ENCODE peak calls at places on chromosome 5, in eight cellular contexts. Z is HT1080, A is endothelial cell, Y is IMR-90, K is NCI-H345, M is left ventricle myocardium inferior, S is KG1, W is GM04503. C is an unnamed sample.
A peak's percentile ranks its signal among the peaks of the same experiment; 100 is the strongest.

GRCh38 chr5:43432486-43433365 is 20.5 kb upstream of the CCL28 start:
- DNase-seq in Z (peak; percentile 77), A (no peak), Y (peak; percentile 52), K (peak; percentile 62), M (peak; percentile 66), S (peak; percentile 4), W (peak; percentile 67), C (peak; percentile 22)

GRCh38 chr5:131959906-131960305 is 14.4 kb upstream of the MEIKIN start:
- DNase-seq in Z (no peak), A (no peak), Y (no peak), K (no peak), M (no peak), S (no peak), W (no peak), C (peak; percentile 23)

GRCh38 chr5:72835633-72836032 is 19.2 kb downstream of the TNPO1 start:
- DNase-seq in Z (no peak), A (no peak), Y (no peak), K (no peak), M (no peak), S (no peak), W (no peak), C (no peak)

GRCh38 chr5:170293273-170293672 is 4.3 kb downstream of the LCP2 start:
- DNase-seq in Z (no peak), A (no peak), Y (no peak), K (no peak), M (no peak), S (peak; percentile 65), W (no peak), C (peak; percentile 55)

GRCh38 chr5:107359033-107359915 is 311.5 kb downstream of the EFNA5 start:
- DNase-seq in Z (peak; percentile 54), A (no peak), Y (peak; percentile 59), K (no peak), M (no peak), S (no peak), W (no peak), C (no peak)

GRCh38 chr5:53418844-53419243 is 61.6 kb upstream of the FST start:
- DNase-seq in Z (peak; percentile 97), A (no peak), Y (peak; percentile 99), K (no peak), M (no peak), S (no peak), W (peak; percentile 93), C (no peak)

GRCh38 chr5:115241881-115242642 is 20.6 kb downstream of the PGGT1B start:
- DNase-seq in Z (no peak), A (no peak), Y (peak; percentile 34), K (no peak), M (no peak), S (no peak), W (no peak), C (no peak)

GRCh38 chr5:96342581-96342980 is 90.5 kb downstream of the PCSK1 start:
- DNase-seq in Z (no peak), A (no peak), Y (no peak), K (no peak), M (no peak), S (no peak), W (no peak), C (no peak)

GRCh38 chr5:35902032-35902681 is 36.3 kb downstream of the CAPSL start:
- DNase-seq in Z (peak; percentile 74), A (no peak), Y (peak; percentile 62), K (no peak), M (no peak), S (no peak), W (no peak), C (no peak)

GRCh38 chr5:169350016-169350415 is 49.1 kb upstream of the SLIT3 start:
- DNase-seq in Z (peak; percentile 92), A (no peak), Y (peak; percentile 53), K (no peak), M (no peak), S (no peak), W (peak; percentile 60), C (no peak)

GRCh38 chr5:3595102-3595961 is at the start of gene IRX1:
- DNase-seq in Z (no peak), A (no peak), Y (no peak), K (peak; percentile 33), M (no peak), S (no peak), W (no peak), C (no peak)

GRCh38 chr5:39775458-39776365 is 350.9 kb upstream of the DAB2 start:
- DNase-seq in Z (peak; percentile 63), A (no peak), Y (peak; percentile 92), K (no peak), M (no peak), S (no peak), W (peak; percentile 66), C (no peak)

GRCh38 chr5:141848771-141849370 is 29.3 kb downstream of the PCDH1 start:
- DNase-seq in Z (peak; percentile 97), A (peak; percentile 64), Y (peak; percentile 66), K (no peak), M (peak; percentile 60), S (no peak), W (no peak), C (peak; percentile 73)

GRCh38 chr5:133924221-133924920 is 44.1 kb downstream of the C5orf15 start:
- DNase-seq in Z (no peak), A (no peak), Y (no peak), K (peak; percentile 46), M (no peak), S (no peak), W (no peak), C (no peak)

GRCh38 chr5:74576941-74577456 is 63.5 kb downstream of the ENC1 start:
- DNase-seq in Z (no peak), A (no peak), Y (peak; percentile 58), K (no peak), M (no peak), S (no peak), W (peak; percentile 34), C (no peak)

GRCh38 chr5:78546597-78546996 is 102.0 kb downstream of the LHFPL2 start:
- DNase-seq in Z (no peak), A (no peak), Y (peak; percentile 75), K (no peak), M (no peak), S (no peak), W (no peak), C (no peak)

GRCh38 chr5:43839218-43839617 is 236.2 kb downstream of the NNT start:
- DNase-seq in Z (peak; percentile 63), A (no peak), Y (peak; percentile 91), K (no peak), M (no peak), S (no peak), W (peak; percentile 91), C (no peak)